ENCODE peak calls at places on chromosomes 13 and 19, in four cellular contexts. One of them, this sample, is unnamed.

GRCh38 chr19:12985049-12985776 is 10.1 kb upstream of the NFIX start:
- DNase-seq in colonic mucosa: peak
- DNase-seq in GM13977: no peak
- DNase-seq in endothelial cell: no peak
- DNase-seq in this sample: peak

GRCh38 chr13:54162069-54162468 is 1133.5 kb downstream of the OLFM4 start:
- DNase-seq in colonic mucosa: no peak
- DNase-seq in GM13977: no peak
- DNase-seq in endothelial cell: no peak
- DNase-seq in this sample: no peak

GRCh38 chr13:111938743-111939142 is 128.2 kb upstream of the SOX1 start:
- DNase-seq in colonic mucosa: no peak
- DNase-seq in GM13977: no peak
- DNase-seq in endothelial cell: no peak
- DNase-seq in this sample: no peak

GRCh38 chr13:59425211-59425721 is 738.5 kb downstream of the DIAPH3 start:
- DNase-seq in colonic mucosa: no peak
- DNase-seq in GM13977: no peak
- DNase-seq in endothelial cell: no peak
- DNase-seq in this sample: no peak

GRCh38 chr13:110552767-110553166 is 8.8 kb downstream of the RAB20 start:
- DNase-seq in colonic mucosa: no peak
- DNase-seq in GM13977: no peak
- DNase-seq in endothelial cell: no peak
- DNase-seq in this sample: peak

GRCh38 chr13:41488124-41488523 is 30.8 kb downstream of the RGCC start:
- DNase-seq in colonic mucosa: no peak
- DNase-seq in GM13977: no peak
- DNase-seq in endothelial cell: no peak
- DNase-seq in this sample: no peak

GRCh38 chr19:41377977-41378707 is 1.8 kb downstream of the TMEM91 start:
- DNase-seq in colonic mucosa: no peak
- DNase-seq in GM13977: peak
- DNase-seq in endothelial cell: peak
- DNase-seq in this sample: peak

GRCh38 chr19:17423429-17424208 is 3.8 kb downstream of the MVB12A start:
- DNase-seq in colonic mucosa: no peak
- DNase-seq in GM13977: no peak
- DNase-seq in endothelial cell: no peak
- DNase-seq in this sample: no peak

GRCh38 chr13:62847520-62847919 is 1431.9 kb upstream of the PCDH20 start:
- DNase-seq in colonic mucosa: no peak
- DNase-seq in GM13977: no peak
- DNase-seq in endothelial cell: no peak
- DNase-seq in this sample: no peak

GRCh38 chr19:46716672-46717033 is 261 bp downstream of the PRKD2 start:
- DNase-seq in colonic mucosa: no peak
- DNase-seq in GM13977: no peak
- DNase-seq in endothelial cell: peak
- DNase-seq in this sample: no peak

GRCh38 chr19:46717034-46717715 is at the start of gene PRKD2:
- DNase-seq in colonic mucosa: peak
- DNase-seq in GM13977: peak
- DNase-seq in endothelial cell: peak
- DNase-seq in this sample: peak

GRCh38 chr19:46714523-46715106 is 2.3 kb downstream of the PRKD2 start:
- DNase-seq in colonic mucosa: no peak
- DNase-seq in GM13977: peak
- DNase-seq in endothelial cell: no peak
- DNase-seq in this sample: no peak

GRCh38 chr19:46715620-46716012 is 1.3 kb downstream of the PRKD2 start:
- DNase-seq in colonic mucosa: no peak
- DNase-seq in GM13977: no peak
- DNase-seq in endothelial cell: no peak
- DNase-seq in this sample: no peak

GRCh38 chr19:46716013-46716671 is 772 bp downstream of the PRKD2 start:
- DNase-seq in colonic mucosa: peak
- DNase-seq in GM13977: no peak
- DNase-seq in endothelial cell: peak
- DNase-seq in this sample: peak
- TF ChIP-seq CTCF in colonic mucosa: no peak
- TF ChIP-seq CTCF in GM13977: no peak
- TF ChIP-seq CTCF in endothelial cell: peak
- TF ChIP-seq CTCF in this sample: peak

DNA sequence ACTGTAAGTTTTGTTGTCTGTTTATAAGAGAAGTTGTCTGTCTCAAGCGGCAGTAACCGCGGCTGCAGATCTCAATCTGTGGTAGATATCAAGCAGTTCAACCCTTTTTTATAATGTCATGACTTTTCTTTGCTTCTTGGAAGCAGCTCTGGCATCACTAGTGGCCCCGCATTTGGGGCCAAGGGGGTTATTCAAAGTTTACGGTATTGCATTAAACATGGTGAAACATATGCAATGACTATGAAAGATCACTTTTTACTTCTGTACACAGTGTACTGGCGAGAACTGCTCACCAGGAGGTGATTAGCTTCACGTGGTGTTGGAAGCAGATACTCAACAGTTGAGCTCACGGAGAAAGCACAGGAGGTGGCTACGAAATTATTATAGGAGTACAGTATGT is 4.6 kb upstream of the FFAR3 start:
- DNase-seq in colonic mucosa: no peak
- DNase-seq in GM13977: peak
- DNase-seq in endothelial cell: no peak
- DNase-seq in this sample: no peak
- TF ChIP-seq CTCF in colonic mucosa: no peak
- TF ChIP-seq CTCF in GM13977: no peak
- TF ChIP-seq CTCF in endothelial cell: no peak
- TF ChIP-seq CTCF in this sample: no peak

DNA sequence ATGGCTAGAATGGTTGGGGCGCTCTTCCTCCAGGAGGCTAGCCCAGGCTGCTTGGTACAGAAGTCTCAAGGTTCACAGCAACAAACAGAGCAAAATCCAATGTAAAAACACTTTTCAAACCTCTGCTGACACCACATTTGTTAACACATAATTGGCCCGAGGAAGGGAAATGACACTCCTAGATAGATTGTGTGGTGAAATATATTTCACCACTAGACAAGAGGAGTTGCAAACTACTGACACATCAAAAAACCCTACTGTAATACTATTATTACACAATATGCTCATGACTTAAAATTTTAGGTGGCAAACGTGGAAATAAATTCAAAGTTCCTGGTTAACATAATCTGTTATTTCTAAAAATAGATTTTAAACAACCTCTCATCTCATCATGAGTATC is 643.6 kb downstream of the PCDH9 start:
- DNase-seq in colonic mucosa: no peak
- DNase-seq in GM13977: no peak
- DNase-seq in endothelial cell: no peak
- DNase-seq in this sample: no peak
- TF ChIP-seq CTCF in colonic mucosa: no peak
- TF ChIP-seq CTCF in GM13977: no peak
- TF ChIP-seq CTCF in endothelial cell: no peak
- TF ChIP-seq CTCF in this sample: no peak

GRCh38 chr13:26497991-26498423 is 59.5 kb upstream of the WASF3 start:
- DNase-seq in colonic mucosa: no peak
- DNase-seq in GM13977: no peak
- DNase-seq in endothelial cell: no peak
- DNase-seq in this sample: no peak
- TF ChIP-seq CTCF in colonic mucosa: no peak
- TF ChIP-seq CTCF in GM13977: no peak
- TF ChIP-seq CTCF in endothelial cell: no peak
- TF ChIP-seq CTCF in this sample: no peak

DNA sequence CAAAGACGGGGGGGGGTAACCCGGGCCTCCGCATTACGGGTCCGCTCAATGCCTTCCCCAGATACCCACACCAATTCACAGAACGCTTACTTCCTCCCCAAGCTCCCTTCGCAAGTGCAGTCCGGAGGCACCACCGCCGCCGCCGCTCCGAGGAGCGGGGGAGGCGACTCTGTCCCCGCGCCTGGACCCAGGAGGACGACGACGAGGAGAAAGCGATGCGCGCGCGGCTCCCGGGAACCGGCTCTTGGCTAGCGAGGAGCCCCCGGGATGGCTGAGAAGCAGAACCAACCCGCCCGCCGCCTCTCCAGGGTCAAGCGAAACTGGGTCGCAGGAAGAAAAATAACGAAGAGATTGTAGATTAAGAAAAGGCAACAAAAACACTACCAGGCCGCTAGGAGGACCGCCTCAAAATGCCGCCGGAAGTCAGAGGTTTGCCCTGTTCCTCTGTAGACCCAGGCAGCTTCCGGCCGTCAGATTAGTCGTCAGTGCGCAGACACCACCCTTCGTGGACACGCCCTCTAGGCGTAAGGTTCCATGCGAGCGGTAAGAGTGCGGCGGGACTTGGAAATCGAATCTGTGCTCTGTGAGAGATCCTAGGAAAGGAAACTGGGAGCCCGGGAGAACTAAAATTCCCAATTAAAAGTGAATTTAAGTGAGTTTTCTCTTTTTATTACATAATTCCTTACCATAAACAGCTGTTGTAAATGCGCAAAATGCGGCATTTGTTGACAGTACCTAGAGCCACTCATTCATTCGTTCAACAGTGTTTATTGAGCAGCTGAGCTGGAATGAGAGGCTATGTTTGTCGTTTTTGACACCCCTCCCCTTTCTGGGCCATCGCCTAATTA is at the start of gene ZC3H13:
- DNase-seq in colonic mucosa: peak
- DNase-seq in GM13977: peak
- DNase-seq in endothelial cell: peak
- DNase-seq in this sample: peak
- TF ChIP-seq CTCF in colonic mucosa: no peak
- TF ChIP-seq CTCF in GM13977: peak
- TF ChIP-seq CTCF in endothelial cell: peak
- TF ChIP-seq CTCF in this sample: peak

DNA sequence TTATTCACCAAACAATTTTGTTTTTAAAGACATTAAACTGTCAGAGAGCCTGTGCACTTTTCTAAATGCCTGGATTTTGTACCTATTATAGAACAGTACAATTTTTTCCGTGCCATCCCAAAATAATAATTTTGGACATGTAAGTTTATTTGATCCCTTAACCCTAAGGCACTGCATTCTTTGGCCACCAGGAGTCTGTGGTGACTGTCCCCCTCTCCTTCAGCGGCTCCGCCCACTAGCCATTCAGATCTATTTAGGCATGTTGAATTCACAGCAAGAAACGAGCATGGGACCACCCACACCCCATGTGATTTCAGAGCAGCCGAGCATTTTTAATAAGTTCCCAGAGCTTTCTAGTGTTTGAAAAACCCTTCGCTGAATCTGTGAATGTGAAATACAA is 567.5 kb downstream of the MYO16 start:
- DNase-seq in colonic mucosa: no peak
- DNase-seq in GM13977: no peak
- DNase-seq in endothelial cell: peak
- DNase-seq in this sample: peak
- TF ChIP-seq CTCF in colonic mucosa: no peak
- TF ChIP-seq CTCF in GM13977: peak
- TF ChIP-seq CTCF in endothelial cell: peak
- TF ChIP-seq CTCF in this sample: peak